ENCODE peak calls at places on chromosome 2, in four cellular contexts. G is erythroblast; P is activated CD8-positive, alpha-beta memory T cell treated with anti-CD3 and anti-CD28 coated beads, Interleukin-2, amount 50 U/mL, for 48 hours; F is fibroblast of lung. X is an unnamed sample.

GRCh38 chr2:9220201-9220600 is 13.6 kb downstream of the ASAP2 start:
- DNase-seq in G (no peak), P (no peak), F (no peak), X (no peak)

GRCh38 chr2:184646177-184646576 is 47.8 kb downstream of the ZNF804A start:
- DNase-seq in G (no peak), P (no peak), F (peak; percentile 68), X (no peak)

GRCh38 chr2:241894681-241895426 is 25.3 kb downstream of the RTP5 start:
- DNase-seq in G (no peak), P (peak; percentile 46), F (no peak), X (peak; percentile 67)

GRCh38 chr2:67400560-67401464 is 3.7 kb downstream of the ETAA1 start:
- DNase-seq in G (no peak), P (no peak), F (peak; percentile 66), X (no peak)

GRCh38 chr2:113251118-113251517 is 27.6 kb downstream of the PAX8 start:
- DNase-seq in G (no peak), P (no peak), F (no peak), X (no peak)

GRCh38 chr2:221346411-221346810 is 225.7 kb downstream of the EPHA4 start:
- DNase-seq in G (no peak), P (no peak), F (no peak), X (no peak)

GRCh38 chr2:238439093-238439849 is 12.5 kb downstream of the ASB1 start:
- DNase-seq in G (peak; percentile 18), P (peak; percentile 67), F (peak; percentile 99), X (no peak)

GRCh38 chr2:103887625-103888024 is 966.3 kb upstream of the POU3F3 start:
- DNase-seq in G (no peak), P (no peak), F (peak; percentile 32), X (no peak)

GRCh38 chr2:74020717-74021406 is 36.2 kb downstream of the TET3 start:
- DNase-seq in G (no peak), P (peak; percentile 20), F (no peak), X (no peak)

GRCh38 chr2:10405441-10405840 is 42.7 kb downstream of the ODC1 start:
- DNase-seq in G (no peak), P (no peak), F (peak; percentile 96), X (no peak)

GRCh38 chr2:10900216-10901109 is 11.3 kb upstream of the KCNF1 start:
- DNase-seq in G (peak; percentile 28), P (no peak), F (no peak), X (no peak)

GRCh38 chr2:38722271-38723115 is 28.7 kb downstream of the SRSF7 start:
- DNase-seq in G (no peak), P (peak; percentile 70), F (no peak), X (no peak)

GRCh38 chr2:191936882-191937405 is 90.1 kb upstream of the CAVIN2 start:
- DNase-seq in G (no peak), P (no peak), F (no peak), X (no peak)

GRCh38 chr2:9234680-9235387 is 28.2 kb downstream of the ASAP2 start:
- DNase-seq in G (no peak), P (no peak), F (peak; percentile 99), X (no peak)

GRCh38 chr2:192254444-192254843 is 59.7 kb upstream of the TMEFF2 start:
- DNase-seq in G (no peak), P (no peak), F (no peak), X (no peak)